ENCODE peak calls at places on chromosomes 3 and 15, in eight cellular contexts. M, T, B, C, I, S, F and R are unnamed samples.

GRCh38 chr3:46903341-46904302 is 26.1 kb downstream of the PTH1R start:
- DNase-seq in I (no peak), M (no peak), B (peak; percentile 59), S (peak; percentile 49), T (no peak), F (no peak), C (peak; percentile 39), R (no peak)

GRCh38 chr3:184872200-184872599 is 60.2 kb downstream of the VPS8 start:
- DNase-seq in C (no peak), I (no peak), M (no peak), F (no peak), T (no peak), S (no peak), B (no peak), R (no peak)

GRCh38 chr3:16887130-16887529 is 2.4 kb downstream of the PLCL2 start:
- DNase-seq in M (no peak), B (no peak), I (no peak), T (no peak), C (no peak), S (no peak), F (no peak), R (no peak)

GRCh38 chr3:61381745-61382392 is 130.6 kb upstream of the FHIT start:
- DNase-seq in M (no peak), B (no peak), I (peak; percentile 15), T (no peak), S (peak; percentile 17), F (peak; percentile 26), C (no peak), R (no peak)

GRCh38 chr15:79978694-79979519 is 7.9 kb upstream of the BCL2A1 start:
- DNase-seq in I (no peak), B (no peak), M (no peak), T (peak; percentile 55), F (peak; percentile 14), C (no peak), S (peak; percentile 7), R (no peak)

GRCh38 chr3:108462899-108463298 is 47.5 kb downstream of the MYH15 start:
- DNase-seq in T (no peak), I (no peak), C (no peak), S (peak; percentile 31), B (no peak), F (no peak), M (no peak), R (no peak)

GRCh38 chr15:83581381-83581780 is 72.5 kb upstream of the ADAMTSL3 start:
- DNase-seq in B (no peak), M (no peak), S (no peak), I (no peak), C (no peak), T (no peak), F (no peak), R (no peak)

GRCh38 chr3:30657914-30658313 is 51.5 kb downstream of the TGFBR2 start:
- DNase-seq in B (no peak), M (no peak), F (no peak), I (no peak), S (no peak), T (no peak), C (no peak), R (no peak)

GRCh38 chr15:74543583-74543982 is 2.6 kb downstream of the ARID3B start:
- DNase-seq in T (no peak), C (no peak), B (no peak), I (no peak), F (no peak), S (no peak), M (no peak), R (no peak)

GRCh38 chr15:78374436-78375393 is 34.6 kb downstream of the CRABP1 start:
- DNase-seq in F (no peak), T (no peak), S (no peak), M (no peak), C (peak; percentile 52), I (peak; percentile 87), B (peak; percentile 73), R (peak; percentile 64)

GRCh38 chr3:50652709-50653108 is 22.0 kb upstream of the DOCK3 start:
- DNase-seq in B (peak; percentile 55), C (no peak), I (peak; percentile 18), M (peak; percentile 52), S (no peak), T (no peak), F (peak; percentile 46), R (no peak)

GRCh38 chr3:131053021-131053420 is 26.3 kb downstream of the NEK11 start:
- DNase-seq in M (no peak), T (no peak), S (no peak), B (no peak), F (no peak), I (no peak), C (no peak), R (no peak)

GRCh38 chr3:149736180-149737100 is 15.8 kb downstream of the COMMD2 start:
- DNase-seq in M (peak; percentile 11), F (no peak), B (peak; percentile 57), T (no peak), S (peak; percentile 19), I (peak; percentile 25), C (no peak), R (peak; percentile 40)

GRCh38 chr15:90165659-90166489 is 35.3 kb upstream of the SEMA4B start:
- DNase-seq in C (peak; percentile 87), M (peak; percentile 99), B (peak; percentile 96), F (no peak), T (no peak), I (peak; percentile 100), S (peak; percentile 98), R (peak; percentile 100)

GRCh38 chr3:23874359-23875120 is 42.2 kb downstream of the NKIRAS1 start:
- DNase-seq in S (peak; percentile 63), M (no peak), I (no peak), B (no peak), F (no peak), T (no peak), C (no peak), R (no peak)

GRCh38 chr3:95228416-95228815 is 1165.6 kb downstream of the NSUN3 start:
- DNase-seq in F (no peak), C (no peak), B (no peak), I (peak; percentile 18), M (no peak), S (no peak), T (no peak), R (no peak)

DNA sequence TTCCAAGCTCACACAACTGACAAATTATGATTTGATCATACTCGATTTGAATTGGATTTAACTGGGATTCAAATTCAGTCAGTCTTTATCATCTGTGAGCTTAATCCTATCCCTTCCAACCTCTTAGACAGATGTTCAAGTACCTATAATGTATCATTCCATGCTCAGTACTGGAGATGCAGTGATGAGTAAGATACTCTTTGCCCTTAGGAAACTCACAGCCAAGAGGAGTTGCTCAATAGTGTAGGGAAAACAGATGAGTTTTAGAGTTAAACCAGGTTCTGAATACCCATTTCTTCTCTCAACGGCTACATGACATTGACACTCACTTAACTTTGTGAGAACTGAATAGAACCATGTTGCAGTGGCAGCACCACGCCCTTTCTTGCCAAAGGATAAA is 91.4 kb downstream of the RASA2 start:
- DNase-seq in M (no peak), F (no peak), B (no peak), S (peak; percentile 11), T (no peak), I (no peak), C (no peak), R (no peak)
- H3K27ac ChIP-seq in M (no peak overlapping the region), F (peak overlapping the region; percentile 49), B (no peak overlapping the region), S (no peak overlapping the region), T (peak overlapping the region; percentile 2), I (no peak overlapping the region), C (no peak overlapping the region), R (no peak overlapping the region)

GRCh38 chr3:124032881-124033359 is 41.0 kb upstream of the ROPN1 start:
- DNase-seq in S (peak; percentile 68), T (peak; percentile 80), F (peak; percentile 91), I (peak; percentile 78), M (peak; percentile 86), C (peak; percentile 81), B (peak; percentile 83), R (no peak)
- H3K27ac ChIP-seq in S (no peak overlapping the region), T (peak overlapping the region; percentile 42), F (peak overlapping the region; percentile 49), I (peak overlapping the region; percentile 88), M (peak overlapping the region; percentile 84), C (peak overlapping the region; percentile 76), B (no peak overlapping the region), R (no peak overlapping the region)

GRCh38 chr3:195155842-195156241 is 115.1 kb downstream of the XXYLT1 start:
- DNase-seq in M (no peak), B (no peak), S (no peak), F (no peak), I (no peak), T (no peak), C (no peak), R (no peak)

GRCh38 chr3:195153653-195154052 is 117.3 kb downstream of the XXYLT1 start:
- DNase-seq in B (no peak), M (no peak), I (no peak), F (no peak), T (no peak), C (no peak), S (no peak), R (no peak)

GRCh38 chr3:195154111-195154791 is 116.7 kb downstream of the XXYLT1 start:
- DNase-seq in S (peak; percentile 57), M (peak; percentile 24), C (no peak), T (no peak), F (no peak), B (no peak), I (no peak), R (no peak)

GRCh38 chr3:195156286-195156890 is 114.6 kb downstream of the XXYLT1 start:
- DNase-seq in T (no peak), I (no peak), S (no peak), M (no peak), C (no peak), F (no peak), B (no peak), R (no peak)

DNA sequence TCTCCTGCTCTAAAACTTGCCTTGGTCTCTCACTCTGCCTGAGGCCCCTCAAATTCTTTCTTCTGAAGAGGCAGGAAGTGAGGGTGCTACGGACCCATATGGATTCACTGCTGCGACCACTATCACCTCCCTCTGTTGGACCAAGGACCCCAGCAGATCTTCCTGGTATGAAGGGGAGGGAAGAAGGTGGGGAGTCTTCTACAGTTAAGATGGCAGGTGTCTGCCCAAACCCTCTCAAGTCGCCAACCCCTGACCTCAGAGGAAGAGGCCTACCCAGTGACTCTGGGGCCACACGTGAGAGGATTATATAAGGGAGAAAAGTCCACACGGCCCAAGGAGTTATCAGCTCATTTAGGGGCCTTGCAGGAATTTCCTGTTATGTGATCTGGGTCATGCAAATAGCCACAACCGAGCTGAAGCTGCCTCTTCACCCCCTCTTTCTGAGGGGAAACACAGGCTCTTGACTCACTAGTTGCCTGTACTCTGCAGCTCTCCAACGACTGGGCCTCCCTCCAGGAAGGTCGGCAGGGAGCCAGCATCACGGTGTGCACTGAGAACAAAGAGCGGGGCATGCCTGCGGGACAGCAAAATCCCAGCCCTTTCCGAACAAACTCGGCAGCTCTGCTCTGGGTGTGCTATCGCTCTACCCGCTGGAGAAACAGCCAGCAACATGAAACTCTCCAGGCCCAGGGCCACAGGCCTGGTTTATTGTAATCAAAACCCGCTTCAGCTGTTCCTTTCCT is 116.0 kb downstream of the XXYLT1 start:
- DNase-seq in B (peak; percentile 80), I (no peak), S (peak; percentile 94), F (peak; percentile 56), C (peak; percentile 90), M (peak; percentile 99), T (peak; percentile 76), R (peak; percentile 54)
- H3K27ac ChIP-seq in B (no peak overlapping the region), I (no peak overlapping the region), S (peak overlapping the region; percentile 82), F (peak overlapping the region; percentile 7), C (peak overlapping the region; percentile 90), M (peak overlapping the region; percentile 80), T (peak overlapping the region; percentile 26), R (peak overlapping the region; percentile 52)

DNA sequence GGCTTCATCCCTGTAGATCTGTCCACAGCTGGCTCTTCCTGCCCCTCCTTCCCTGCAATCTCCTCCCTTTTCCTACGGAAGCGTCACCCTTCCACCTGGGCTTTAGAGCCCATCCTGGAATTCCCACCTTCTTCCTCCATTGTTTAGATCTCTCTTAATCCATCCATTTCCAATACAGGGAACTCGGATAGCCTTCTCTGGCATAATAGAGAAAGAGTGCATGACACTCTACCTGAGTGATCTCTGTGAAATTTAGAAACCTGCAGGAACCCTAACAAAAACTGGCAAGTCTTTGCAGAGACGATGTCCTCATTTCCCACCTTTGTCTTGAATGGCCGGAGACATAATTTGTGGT is 27.2 kb downstream of the ABTB1 start:
- DNase-seq in C (no peak), M (no peak), B (no peak), S (no peak), I (no peak), T (no peak), F (no peak), R (no peak)
- H3K27ac ChIP-seq in C (peak overlapping the region; percentile 84), M (no peak overlapping the region), B (no peak overlapping the region), S (no peak overlapping the region), I (peak overlapping the region; percentile 32), T (no peak overlapping the region), F (no peak overlapping the region), R (no peak overlapping the region)